ENCODE peak calls at places on chromosomes 7 and 10, in four cellular contexts. One of them, this sample, is unnamed.

GRCh38 chr10:124510536-124511158 is 49.0 kb downstream of the LHPP start:
- DNase-seq in coronary artery: no peak
- DNase-seq in right lobe of liver: no peak
- DNase-seq in pancreas: no peak
- DNase-seq in this sample: no peak

GRCh38 chr7:128869138-128869943 is 6.7 kb downstream of the ATP6V1F start:
- DNase-seq in coronary artery: no peak
- DNase-seq in right lobe of liver: no peak
- DNase-seq in pancreas: peak
- DNase-seq in this sample: peak

GRCh38 chr10:35259769-35260397 is 76.4 kb upstream of the CCNY start:
- DNase-seq in coronary artery: no peak
- DNase-seq in pancreas: no peak
- DNase-seq in right lobe of liver: no peak
- DNase-seq in this sample: no peak

GRCh38 chr7:147008530-147008929 is 891.9 kb downstream of the CNTNAP2 start:
- DNase-seq in pancreas: no peak
- DNase-seq in coronary artery: no peak
- DNase-seq in right lobe of liver: no peak
- DNase-seq in this sample: no peak

GRCh38 chr10:24136070-24136469 is 72.9 kb upstream of the KIAA1217 start:
- DNase-seq in pancreas: no peak
- DNase-seq in coronary artery: no peak
- DNase-seq in right lobe of liver: no peak
- DNase-seq in this sample: no peak

GRCh38 chr7:111012799-111013675 is 77.9 kb upstream of the LRRN3 start:
- DNase-seq in pancreas: no peak
- DNase-seq in coronary artery: no peak
- DNase-seq in right lobe of liver: no peak
- DNase-seq in this sample: no peak

GRCh38 chr10:93065675-93066543 is 5.3 kb downstream of the CYP26C1 start:
- DNase-seq in right lobe of liver: no peak
- DNase-seq in coronary artery: no peak
- DNase-seq in pancreas: no peak
- DNase-seq in this sample: no peak

GRCh38 chr10:9858816-9859215 is 1158.9 kb upstream of the CELF2 start:
- DNase-seq in right lobe of liver: no peak
- DNase-seq in pancreas: no peak
- DNase-seq in coronary artery: no peak
- DNase-seq in this sample: no peak

GRCh38 chr7:117489911-117490310 is 10.1 kb downstream of the CFTR start:
- DNase-seq in right lobe of liver: no peak
- DNase-seq in coronary artery: no peak
- DNase-seq in pancreas: no peak
- DNase-seq in this sample: no peak

GRCh38 chr7:121178452-121178851 is 150.3 kb upstream of the WNT16 start:
- DNase-seq in right lobe of liver: no peak
- DNase-seq in pancreas: no peak
- DNase-seq in coronary artery: no peak
- DNase-seq in this sample: no peak

GRCh38 chr7:117800406-117800805 is 72.8 kb downstream of the CTTNBP2 start:
- DNase-seq in right lobe of liver: no peak
- DNase-seq in pancreas: no peak
- DNase-seq in coronary artery: no peak
- DNase-seq in this sample: no peak

GRCh38 chr7:1557771-1558170 is 1.8 kb upstream of the TMEM184A start:
- DNase-seq in pancreas: peak
- DNase-seq in coronary artery: no peak
- DNase-seq in right lobe of liver: peak
- DNase-seq in this sample: no peak

GRCh38 chr7:1558841-1559625 is 3.0 kb upstream of the TMEM184A start:
- DNase-seq in right lobe of liver: peak
- DNase-seq in coronary artery: no peak
- DNase-seq in pancreas: peak
- DNase-seq in this sample: no peak

GRCh38 chr7:1557006-1557405 is 1.0 kb upstream of the TMEM184A start:
- DNase-seq in coronary artery: no peak
- DNase-seq in pancreas: peak
- DNase-seq in right lobe of liver: no peak
- DNase-seq in this sample: no peak

GRCh38 chr7:1559626-1560590 is 3.9 kb upstream of the TMEM184A start:
- DNase-seq in coronary artery: no peak
- DNase-seq in right lobe of liver: peak
- DNase-seq in pancreas: peak
- DNase-seq in this sample: no peak

DNA sequence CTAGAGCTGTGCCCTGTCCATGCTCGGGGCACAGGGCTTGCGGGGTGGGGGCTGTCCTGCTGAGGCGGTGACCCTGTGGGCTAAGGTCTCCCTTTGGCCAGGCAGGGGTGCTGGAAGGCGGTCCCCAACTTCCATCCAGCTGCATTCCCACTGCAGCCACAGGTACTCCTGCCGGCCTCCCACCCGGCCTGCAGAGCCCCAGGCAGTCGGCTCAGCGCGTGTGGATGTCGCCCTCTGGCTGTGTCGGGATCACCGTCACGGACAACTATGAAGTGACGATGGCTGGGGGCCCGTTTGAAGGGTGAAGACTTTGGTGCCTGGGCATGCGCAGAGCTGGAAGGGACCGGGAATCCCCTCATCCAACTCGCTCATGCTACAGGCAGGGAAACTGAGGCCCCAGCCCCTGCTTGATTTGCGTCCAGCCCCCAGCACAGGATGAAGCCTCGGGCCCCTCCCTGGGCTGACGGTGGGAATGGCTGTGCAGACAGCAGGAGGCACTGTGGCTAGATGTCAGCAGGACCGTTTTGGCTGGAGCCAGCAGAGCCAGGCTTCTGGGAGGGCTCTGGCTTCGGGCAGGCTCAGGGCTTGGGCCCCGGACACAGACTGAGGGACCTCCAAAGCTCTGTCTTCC is 2.3 kb upstream of the TMEM184A start:
- DNase-seq in coronary artery: no peak
- DNase-seq in right lobe of liver: no peak
- DNase-seq in pancreas: peak
- DNase-seq in this sample: no peak
- H3K27ac ChIP-seq in coronary artery: no peak
- H3K27ac ChIP-seq in right lobe of liver: no peak
- H3K27ac ChIP-seq in pancreas: no peak
- H3K27ac ChIP-seq in this sample: no peak

DNA sequence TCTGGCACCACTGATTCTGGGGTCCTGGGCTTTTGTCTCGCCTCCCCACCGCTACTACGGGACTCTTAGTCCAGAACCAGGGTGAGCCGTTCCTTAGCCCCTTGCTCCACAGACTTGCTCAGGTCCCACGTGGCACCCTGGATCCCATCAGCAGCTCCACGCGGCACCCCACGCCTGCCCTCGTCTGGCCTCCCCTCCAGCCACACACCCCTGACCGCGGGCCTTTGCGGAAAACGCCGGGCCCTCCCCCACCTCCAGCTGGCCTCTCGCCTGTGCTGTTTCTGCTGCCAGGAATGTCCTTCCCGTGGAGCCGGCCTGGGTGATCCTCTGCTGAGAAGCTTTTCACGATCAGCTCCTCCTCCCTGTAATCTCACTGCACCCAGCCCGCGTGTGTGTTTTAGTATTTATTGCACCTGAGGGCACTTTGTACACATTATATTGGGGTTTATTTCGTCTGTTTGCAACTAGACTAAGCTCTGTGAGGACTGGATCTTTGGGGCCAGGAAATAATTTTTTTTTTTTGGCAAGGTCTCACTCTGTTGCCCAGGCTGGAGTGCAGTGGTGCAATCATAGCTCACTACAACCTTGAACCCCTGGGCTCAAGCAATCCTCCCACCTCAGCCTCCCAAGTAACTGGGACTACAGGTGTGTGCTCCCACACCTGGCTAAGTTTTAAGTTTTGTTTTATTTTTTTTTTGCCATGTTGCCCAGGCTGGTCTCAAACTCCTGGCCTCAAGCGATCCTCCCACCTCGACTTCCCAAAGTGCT is 10.5 kb upstream of the TTYH3 start:
- DNase-seq in coronary artery: no peak
- DNase-seq in pancreas: peak
- DNase-seq in right lobe of liver: peak
- DNase-seq in this sample: no peak
- H3K27ac ChIP-seq in coronary artery: no peak
- H3K27ac ChIP-seq in pancreas: no peak
- H3K27ac ChIP-seq in right lobe of liver: peak
- H3K27ac ChIP-seq in this sample: no peak

DNA sequence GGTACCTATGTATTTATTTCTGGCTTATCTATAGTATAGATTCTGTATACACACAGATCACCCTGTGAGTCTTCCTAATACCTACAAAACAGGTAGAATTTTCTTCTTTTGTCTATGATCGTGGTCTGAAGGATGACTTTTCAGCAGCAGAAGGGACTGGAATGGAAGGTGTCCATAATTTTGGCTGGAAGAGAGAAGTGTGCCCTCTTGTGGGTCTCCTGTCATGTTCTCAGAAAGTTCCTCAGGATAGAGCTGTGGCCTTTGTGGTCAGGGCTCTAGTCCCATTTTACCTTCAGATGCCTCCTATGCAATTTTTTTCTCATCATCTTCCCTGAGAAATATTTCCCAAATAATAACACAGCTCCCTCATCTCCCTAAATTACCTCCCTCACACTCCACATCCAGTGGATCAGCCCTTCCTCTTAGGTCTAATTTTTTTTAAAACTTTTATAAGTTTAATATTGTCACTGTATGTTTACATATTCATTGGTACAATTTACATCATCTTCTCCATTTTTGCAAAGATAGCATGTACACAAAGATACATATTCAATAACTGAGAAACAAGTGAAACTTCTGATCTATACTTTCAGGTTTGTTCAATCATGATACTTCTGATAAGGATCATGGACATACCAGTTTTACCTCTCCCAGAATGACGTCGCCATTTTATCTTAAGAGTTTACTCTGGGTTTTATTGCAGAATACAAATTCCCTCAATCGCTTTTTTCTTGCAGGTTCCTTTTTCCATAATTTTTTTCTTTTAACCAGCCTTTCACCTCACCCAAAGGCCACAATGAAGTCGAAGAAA is 112.7 kb downstream of the REEP3 start:
- DNase-seq in pancreas: no peak
- DNase-seq in coronary artery: no peak
- DNase-seq in right lobe of liver: no peak
- DNase-seq in this sample: peak
- H3K27ac ChIP-seq in pancreas: no peak
- H3K27ac ChIP-seq in coronary artery: no peak
- H3K27ac ChIP-seq in right lobe of liver: no peak
- H3K27ac ChIP-seq in this sample: no peak

GRCh38 chr10:49364747-49365146 is 31.1 kb downstream of the DRGX start:
- DNase-seq in coronary artery: peak
- DNase-seq in pancreas: no peak
- DNase-seq in right lobe of liver: no peak
- DNase-seq in this sample: no peak

GRCh38 chr10:49367600-49367999 is 28.3 kb downstream of the DRGX start:
- DNase-seq in coronary artery: peak
- DNase-seq in pancreas: no peak
- DNase-seq in right lobe of liver: no peak
- DNase-seq in this sample: no peak

GRCh38 chr10:49366460-49366859 is 29.4 kb downstream of the DRGX start:
- DNase-seq in coronary artery: peak
- DNase-seq in pancreas: no peak
- DNase-seq in right lobe of liver: no peak
- DNase-seq in this sample: no peak

GRCh38 chr10:49365275-49365674 is 30.6 kb downstream of the DRGX start:
- DNase-seq in pancreas: no peak
- DNase-seq in coronary artery: peak
- DNase-seq in right lobe of liver: no peak
- DNase-seq in this sample: no peak

GRCh38 chr10:49365675-49366415 is 30.0 kb downstream of the DRGX start:
- DNase-seq in right lobe of liver: no peak
- DNase-seq in pancreas: no peak
- DNase-seq in coronary artery: peak
- DNase-seq in this sample: no peak
- H3K27ac ChIP-seq in right lobe of liver: no peak
- H3K27ac ChIP-seq in pancreas: no peak
- H3K27ac ChIP-seq in coronary artery: no peak
- H3K27ac ChIP-seq in this sample: no peak

GRCh38 chr7:98134420-98134819 is 27.8 kb downstream of the LMTK2 start:
- DNase-seq in pancreas: no peak
- DNase-seq in coronary artery: no peak
- DNase-seq in right lobe of liver: no peak
- DNase-seq in this sample: no peak
- H3K27ac ChIP-seq in pancreas: no peak
- H3K27ac ChIP-seq in coronary artery: no peak
- H3K27ac ChIP-seq in right lobe of liver: peak
- H3K27ac ChIP-seq in this sample: no peak

DNA sequence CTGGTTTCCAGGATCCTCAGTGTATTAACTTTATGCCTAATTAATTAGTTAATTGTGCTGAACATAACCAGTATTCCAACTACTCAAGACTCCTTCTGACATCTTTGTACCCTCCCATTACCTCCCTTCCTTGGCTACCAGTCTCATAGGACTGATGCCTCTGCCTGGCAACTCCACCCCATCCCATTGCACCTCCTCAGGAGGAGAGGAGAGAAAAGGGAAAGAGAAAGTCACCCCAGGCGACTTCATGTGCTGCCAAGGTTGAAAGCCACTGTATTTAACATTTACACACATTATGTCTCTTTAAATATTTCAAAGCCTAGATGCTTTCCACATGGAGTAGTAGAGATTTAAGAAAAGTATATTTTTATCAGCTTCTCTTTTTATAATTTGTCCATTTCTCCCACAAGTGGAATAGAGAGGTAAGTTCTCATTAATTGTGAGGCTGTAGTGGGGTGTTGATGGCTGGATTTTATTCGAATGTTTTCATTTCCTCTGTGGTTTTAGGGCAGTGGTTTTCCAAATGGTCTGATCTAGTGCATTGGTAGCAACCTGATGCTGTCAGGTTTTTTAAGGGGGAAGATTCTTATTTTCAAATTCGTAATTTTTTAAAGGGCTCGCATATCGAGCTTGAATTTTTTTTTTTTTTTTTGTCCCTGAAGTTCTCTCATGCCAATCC is 148.0 kb downstream of the BICC1 start:
- DNase-seq in pancreas: no peak
- DNase-seq in coronary artery: no peak
- DNase-seq in right lobe of liver: no peak
- DNase-seq in this sample: no peak
- H3K27ac ChIP-seq in pancreas: no peak
- H3K27ac ChIP-seq in coronary artery: no peak
- H3K27ac ChIP-seq in right lobe of liver: no peak
- H3K27ac ChIP-seq in this sample: no peak

GRCh38 chr7:47322731-47323130 is 259.2 kb downstream of the TNS3 start:
- DNase-seq in coronary artery: peak
- DNase-seq in right lobe of liver: peak
- DNase-seq in pancreas: no peak
- DNase-seq in this sample: no peak

GRCh38 chr7:47326220-47326619 is 255.7 kb downstream of the TNS3 start:
- DNase-seq in right lobe of liver: peak
- DNase-seq in pancreas: no peak
- DNase-seq in coronary artery: peak
- DNase-seq in this sample: no peak

GRCh38 chr7:47326808-47327207 is 255.1 kb downstream of the TNS3 start:
- DNase-seq in coronary artery: peak
- DNase-seq in right lobe of liver: peak
- DNase-seq in pancreas: no peak
- DNase-seq in this sample: no peak

GRCh38 chr7:47325337-47325736 is 256.6 kb downstream of the TNS3 start:
- DNase-seq in pancreas: no peak
- DNase-seq in right lobe of liver: no peak
- DNase-seq in coronary artery: peak
- DNase-seq in this sample: no peak

GRCh38 chr7:47323904-47324303 is 258.0 kb downstream of the TNS3 start:
- DNase-seq in right lobe of liver: peak
- DNase-seq in coronary artery: no peak
- DNase-seq in pancreas: no peak
- DNase-seq in this sample: no peak
- H3K27ac ChIP-seq in right lobe of liver: no peak
- H3K27ac ChIP-seq in coronary artery: no peak
- H3K27ac ChIP-seq in pancreas: no peak
- H3K27ac ChIP-seq in this sample: no peak